ENCODE peak calls at places on chromosomes 13 and 19, in nine cellular contexts. D is fibroblast of lung; F is PC-3; Z is PC-9; J is effector memory CD4-positive, alpha-beta T cell; E is CD8-positive, alpha-beta T cell; O is uterus; H is stomach; R is esophagus squamous epithelium. U is an unnamed sample. For H3K27me3, the result is how much of the 10 kb centered on the place peaks cover.

GRCh38 chr19:37961198-37961597 is 54.2 kb downstream of the SIPA1L3 start:
- DNase-seq in R (no peak), J (no peak), F (no peak), D (no peak), Z (no peak), H (no peak), E (no peak), O (no peak), U (no peak)

GRCh38 chr19:58400638-58400915 is 5.1 kb downstream of the RNF225 start:
- DNase-seq in H (no peak), R (no peak), D (no peak), O (no peak), F (no peak), Z (no peak), J (no peak), E (no peak), U (no peak)

GRCh38 chr19:5948697-5949564 is 29.0 kb downstream of the RANBP3 start:
- DNase-seq in D (no peak), O (no peak), H (no peak), F (no peak), E (no peak), J (no peak), Z (no peak), R (no peak), U (no peak)

GRCh38 chr19:11338569-11339253 is 746 bp downstream of the RAB3D start:
- DNase-seq in J (no peak), R (no peak), D (no peak), O (peak), H (no peak), Z (no peak), F (peak), E (no peak), U (no peak)

GRCh38 chr19:33332248-33332647 is 29.9 kb upstream of the CEBPA start:
- DNase-seq in J (no peak), H (no peak), D (no peak), F (no peak), E (no peak), R (no peak), Z (no peak), O (no peak), U (no peak)

GRCh38 chr13:106565127-106565775 is 2.7 kb downstream of the ARGLU1 start:
- DNase-seq in Z (no peak), O (no peak), F (no peak), J (no peak), R (no peak), E (no peak), D (no peak), H (no peak), U (no peak)

GRCh38 chr19:45947926-45948325 is 25.7 kb downstream of the NOVA2 start:
- DNase-seq in R (no peak), D (no peak), O (no peak), E (no peak), J (no peak), H (no peak), Z (no peak), F (peak), U (no peak)

GRCh38 chr13:110092869-110093268 is 214.1 kb downstream of the COL4A1 start:
- DNase-seq in D (no peak), J (no peak), O (no peak), R (no peak), E (no peak), H (no peak), Z (no peak), F (no peak), U (no peak)

GRCh38 chr13:36919206-36919832 is 719 bp downstream of the SMAD9 start:
- DNase-seq in D (peak), O (peak), J (no peak), Z (peak), H (peak), F (peak), E (no peak), R (no peak), U (no peak)

GRCh38 chr19:8302357-8302691 is 5.8 kb downstream of the CD320 start:
- DNase-seq in D (no peak), R (no peak), F (no peak), Z (no peak), H (peak), O (peak), E (peak), J (no peak), U (no peak)

GRCh38 chr13:110228936-110229904 is 77.7 kb downstream of the COL4A1 start:
- DNase-seq in H (no peak), D (no peak), E (no peak), Z (no peak), J (no peak), O (no peak), R (no peak), F (no peak), U (no peak)

GRCh38 chr13:111491659-111492058 is 171.2 kb downstream of the TEX29 start:
- DNase-seq in D (no peak), F (no peak), O (peak), E (no peak), Z (no peak), H (peak), R (no peak), J (no peak), U (no peak)

DNA sequence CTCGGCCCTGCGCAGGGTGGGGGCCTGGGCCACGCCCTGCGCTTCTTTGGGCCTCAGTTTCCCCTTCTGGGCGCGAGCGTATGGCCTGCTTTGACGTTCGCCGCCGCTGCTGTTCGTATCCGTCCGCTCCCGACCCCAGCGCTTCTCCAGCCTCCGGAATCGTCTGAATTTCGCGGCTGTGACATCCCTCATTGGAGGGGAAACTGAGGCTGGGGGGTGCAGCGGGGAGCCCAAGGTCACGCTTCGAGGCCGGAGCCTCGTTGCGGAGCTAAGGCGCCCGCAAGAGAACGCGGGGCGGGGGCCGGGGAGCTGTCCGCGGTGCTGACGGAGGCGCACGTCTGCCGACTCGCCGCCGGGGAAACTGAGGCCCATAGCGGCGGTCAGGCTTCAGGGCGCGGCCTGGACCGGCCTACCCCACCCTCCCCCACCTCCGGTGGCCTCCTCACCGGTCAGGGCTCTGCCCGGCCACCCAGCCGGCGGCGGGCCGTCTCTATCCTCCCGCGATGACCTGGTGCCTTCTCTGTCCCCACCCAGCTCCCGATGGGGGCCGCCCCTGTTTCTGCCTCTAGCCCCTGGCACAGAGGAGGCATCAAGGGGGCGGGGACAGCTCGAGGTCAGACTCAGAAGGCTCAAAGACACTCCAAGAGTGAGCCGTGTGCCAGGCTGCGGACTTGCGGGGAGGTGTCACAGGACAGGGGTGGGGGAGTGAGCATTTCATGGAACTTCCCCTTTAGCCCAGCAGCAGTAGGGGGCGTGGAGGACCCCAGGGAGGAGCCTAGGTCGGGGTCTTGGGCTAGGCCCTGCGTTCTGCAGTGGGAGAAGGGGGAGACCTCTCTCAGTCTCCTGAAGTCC is 3.0 kb upstream of the APC2 start:
- DNase-seq in Z (no peak), R (no peak), O (no peak), F (no peak), J (no peak), H (no peak), E (no peak), D (no peak), U (no peak)
- H3K27me3 ChIP-seq in Z (under half), R (under half), O (under half), F (under half), J (half or more), H (under half), E (under half), D (under half), U (half or more)

DNA sequence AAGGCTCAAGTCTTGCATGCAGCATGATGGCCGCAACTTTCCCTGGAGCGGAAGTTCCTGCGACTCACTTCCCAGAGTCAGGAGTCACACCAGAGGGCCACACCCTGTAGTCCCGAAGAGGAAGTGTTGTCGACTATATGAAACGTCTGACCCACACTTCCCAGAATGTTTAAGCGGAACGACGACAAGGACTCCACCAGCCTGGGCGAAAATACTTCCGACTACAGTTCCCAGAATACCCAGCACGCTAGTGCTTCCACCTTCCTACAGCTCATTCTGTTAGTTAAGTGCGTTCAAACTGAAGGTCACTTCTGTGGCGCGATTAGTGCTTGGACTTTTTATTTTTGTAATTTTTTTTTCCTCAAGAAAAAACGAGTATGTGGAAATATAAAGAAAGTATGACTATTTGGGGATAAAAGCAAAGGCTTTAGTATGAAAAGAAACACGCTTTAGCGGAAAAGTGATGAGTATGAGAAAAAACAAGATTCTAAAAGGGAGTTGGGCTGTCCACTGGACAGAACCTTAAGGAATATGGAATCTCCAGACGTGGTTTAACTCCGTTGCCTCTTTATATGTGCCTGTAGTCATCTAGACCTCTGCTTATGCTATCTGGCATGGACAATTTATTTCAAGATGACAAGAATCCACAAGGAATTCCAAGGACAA is 15.5 kb upstream of the ZNF112 start:
- DNase-seq in H (no peak), D (no peak), Z (no peak), O (no peak), E (no peak), R (no peak), F (no peak), J (no peak), U (no peak)
- H3K27me3 ChIP-seq in H (under half), D (under half), Z (under half), O (under half), E (under half), R (under half), F (under half), J (under half), U (under half)

GRCh38 chr19:28406237-28406596 is 806.7 kb downstream of the UQCRFS1 start:
- DNase-seq in Z (no peak), D (no peak), F (no peak), J (no peak), O (no peak), H (no peak), R (no peak), E (no peak), U (no peak)

GRCh38 chr19:28402701-28403290 is 810.2 kb downstream of the UQCRFS1 start:
- DNase-seq in J (no peak), R (no peak), F (no peak), D (no peak), O (no peak), H (no peak), E (no peak), Z (no peak), U (no peak)

GRCh38 chr19:28403698-28404099 is 809.3 kb downstream of the UQCRFS1 start:
- DNase-seq in O (no peak), H (no peak), J (no peak), F (no peak), R (no peak), D (no peak), E (no peak), Z (no peak), U (no peak)

GRCh38 chr19:28406966-28407365 is 806.0 kb downstream of the UQCRFS1 start:
- DNase-seq in H (no peak), F (no peak), J (no peak), E (no peak), R (no peak), O (no peak), D (no peak), Z (no peak), U (no peak)

DNA sequence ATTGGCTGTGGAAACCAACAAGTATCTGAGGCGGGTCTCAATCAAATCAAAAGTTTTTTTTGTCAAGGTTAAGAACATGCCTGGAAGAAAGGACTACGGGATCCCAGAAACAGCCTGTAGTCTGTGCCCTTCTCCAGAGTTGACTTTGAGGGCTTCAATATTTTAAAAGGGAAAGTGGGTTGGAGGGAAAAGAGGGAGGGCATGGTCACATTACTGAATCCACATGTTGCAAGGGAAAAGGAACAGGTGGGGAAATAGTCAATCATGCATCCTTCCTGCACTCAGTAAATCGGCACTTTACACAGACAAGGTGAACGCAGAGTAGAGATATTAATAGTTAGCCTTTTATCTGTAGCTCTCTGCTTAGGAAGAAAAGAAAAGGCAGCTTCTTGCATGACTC is 808.5 kb downstream of the UQCRFS1 start:
- DNase-seq in R (no peak), E (no peak), H (no peak), J (no peak), Z (no peak), O (no peak), F (no peak), D (no peak), U (no peak)
- H3K27me3 ChIP-seq in R (under half), E (under half), H (under half), J (under half), Z (under half), O (under half), F (under half), D (under half), U (under half)

DNA sequence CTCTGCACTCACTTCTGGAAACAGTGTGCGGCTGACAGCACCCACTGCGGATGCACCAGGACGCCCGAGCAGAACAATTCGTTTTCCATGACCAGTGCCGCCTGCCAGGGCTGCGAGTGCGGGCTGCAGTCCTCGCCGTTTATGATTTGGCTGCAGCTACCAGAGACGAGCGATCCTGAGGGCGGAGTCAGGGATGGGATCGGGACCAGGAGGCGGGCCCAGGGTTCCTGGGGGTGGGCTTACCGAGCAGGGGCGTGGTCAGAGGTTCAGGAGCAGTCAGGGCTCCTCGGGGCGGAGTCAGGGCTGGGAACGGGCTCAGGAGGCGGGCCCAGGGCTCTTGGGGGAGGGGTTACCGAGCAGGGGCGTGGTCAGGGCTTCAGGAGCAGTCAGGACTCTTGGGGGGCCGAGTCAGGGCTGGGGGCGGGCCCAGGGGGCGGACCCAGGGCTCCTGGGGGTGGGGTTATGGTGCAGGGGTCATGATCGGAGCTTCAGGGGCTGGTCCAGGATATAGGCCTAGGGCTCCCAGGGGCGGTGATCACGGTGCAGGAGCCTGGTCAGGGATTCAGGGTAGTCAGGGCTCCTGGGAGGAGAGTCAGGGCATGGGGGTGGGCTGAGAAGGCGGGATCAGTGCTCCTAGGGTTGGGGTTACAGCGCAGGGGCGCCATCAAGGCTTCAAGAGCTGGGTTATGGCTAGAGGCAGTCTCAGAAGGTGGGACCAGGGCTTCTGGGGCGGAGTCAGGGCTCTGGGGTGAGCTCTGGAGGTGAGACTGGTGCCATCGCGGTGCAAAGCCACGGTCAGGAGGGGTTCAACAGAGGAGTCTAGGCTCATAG is 1.7 kb downstream of the KLK4 start:
- DNase-seq in O (no peak), D (no peak), H (peak), F (peak), J (no peak), Z (peak), R (no peak), E (no peak), U (no peak)
- H3K27me3 ChIP-seq in O (under half), D (under half), H (under half), F (half or more), J (under half), Z (half or more), R (under half), E (under half), U (under half)

GRCh38 chr19:17006579-17006978 is 20.0 kb downstream of the CPAMD8 start:
- DNase-seq in R (no peak), J (no peak), O (no peak), H (no peak), E (no peak), Z (no peak), F (no peak), D (no peak), U (no peak)

DNA sequence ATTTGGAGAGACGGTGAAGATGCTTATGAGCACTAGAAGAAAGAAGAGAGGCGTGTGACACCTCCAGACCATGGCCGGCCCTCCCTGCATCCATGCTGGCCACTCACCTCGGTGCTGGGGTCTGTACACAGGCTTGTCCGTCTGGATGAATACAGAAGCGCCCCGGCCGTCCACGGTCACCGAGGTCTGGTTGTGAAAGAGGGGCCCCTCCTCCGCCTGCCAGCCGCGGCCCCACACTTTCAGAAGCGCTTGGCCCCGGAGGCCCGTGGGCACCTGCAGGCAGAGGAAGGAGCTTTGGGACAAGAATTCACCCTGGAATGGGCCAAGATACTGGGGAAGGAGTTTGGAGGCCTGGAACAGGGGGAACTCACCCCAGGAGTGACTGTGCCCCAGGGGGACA is 15.1 kb downstream of the CPAMD8 start:
- DNase-seq in O (no peak), J (no peak), H (no peak), E (no peak), F (no peak), Z (no peak), D (no peak), R (no peak), U (no peak)
- H3K27me3 ChIP-seq in O (under half), J (under half), H (under half), E (under half), F (under half), Z (under half), D (under half), R (under half), U (under half)

DNA sequence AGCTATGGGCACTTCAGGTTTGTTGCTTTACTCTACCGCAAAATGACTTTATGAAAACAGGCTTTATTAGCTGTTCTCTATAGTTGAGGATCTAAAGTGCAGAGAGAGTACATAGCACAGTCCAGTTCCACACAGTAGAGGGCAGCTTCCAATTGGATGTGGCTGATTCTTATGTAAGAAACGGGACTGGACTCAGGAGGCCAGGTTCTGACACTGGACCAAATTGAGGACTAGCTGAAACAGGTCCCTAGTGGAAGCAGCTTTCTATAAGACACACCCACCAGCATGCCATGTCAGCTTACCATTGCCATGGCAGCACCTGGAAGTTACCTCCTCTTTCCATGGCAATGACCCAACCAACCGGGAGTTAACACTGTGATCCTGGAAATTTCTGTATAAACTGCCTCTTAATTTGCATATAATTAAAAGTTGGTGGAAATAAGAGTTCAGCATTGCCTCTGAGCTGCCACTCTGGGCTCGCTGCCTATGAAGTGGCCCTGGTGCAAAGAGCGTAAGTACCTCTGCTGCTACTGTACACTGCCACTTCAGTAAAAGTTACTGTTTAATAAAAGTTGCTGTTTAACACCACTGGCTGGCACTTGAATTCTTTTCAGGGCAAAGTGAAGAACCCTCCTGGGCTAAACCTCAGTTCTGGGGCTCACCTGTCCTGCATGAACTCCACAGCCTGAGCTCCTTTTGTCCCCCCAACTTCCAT is 211.9 kb upstream of the SLC10A2 start:
- DNase-seq in D (no peak), J (no peak), E (no peak), F (no peak), H (no peak), O (no peak), R (no peak), Z (no peak), U (no peak)
- H3K27me3 ChIP-seq in D (under half), J (under half), E (under half), F (under half), H (under half), O (under half), R (under half), Z (under half), U (under half)

U was measured in RWPE2.